ENCODE peak calls at places on chromosomes 5 and 9, in five cellular contexts. U is cardiac muscle cell; W is right lobe of liver; V is Panc1; G is CD8-positive, alpha-beta T cell. B is an unnamed sample.

GRCh38 chr5:80369521-80369920 is 38.3 kb upstream of the ZFYVE16 start:
- DNase-seq in U (no peak), W (no peak), V (no peak), G (no peak), B (no peak)

GRCh38 chr5:175823731-175824525 is 47.5 kb upstream of the CPLX2 start:
- DNase-seq in U (peak; percentile 35), W (no peak), V (no peak), G (no peak), B (no peak)

GRCh38 chr9:5953743-5954707 is 61.4 kb downstream of the RANBP6 start:
- DNase-seq in U (peak; percentile 24), W (no peak), V (no peak), G (no peak), B (no peak)

GRCh38 chr9:87751869-87752268 is 25.9 kb downstream of the CTSL start:
- DNase-seq in U (peak; percentile 24), W (no peak), V (no peak), G (no peak), B (no peak)

GRCh38 chr5:178083942-178084341 is 29.4 kb upstream of the N4BP3 start:
- DNase-seq in U (no peak), W (no peak), V (no peak), G (no peak), B (no peak)

GRCh38 chr5:122385786-122386185 is 73.7 kb downstream of the SNCAIP start:
- DNase-seq in U (no peak), W (no peak), V (no peak), G (no peak), B (no peak)

GRCh38 chr5:32443145-32443540 is 1.4 kb downstream of the ZFR start:
- DNase-seq in U (no peak), W (no peak), V (no peak), G (no peak), B (peak; percentile 10)

GRCh38 chr5:148314187-148314586 is 2.0 kb downstream of the SPINK7 start:
- DNase-seq in U (no peak), W (no peak), V (no peak), G (no peak), B (no peak)

GRCh38 chr5:3075309-3075708 is 323.8 kb upstream of the IRX2 start:
- DNase-seq in U (no peak), W (no peak), V (no peak), G (no peak), B (no peak)

GRCh38 chr5:93735378-93735777 is 6.0 kb downstream of the POU5F2 start:
- DNase-seq in U (no peak), W (no peak), V (no peak), G (no peak), B (no peak)

GRCh38 chr9:121672213-121672612 is 20.8 kb downstream of the DAB2IP start:
- DNase-seq in U (no peak), W (no peak), V (no peak), G (no peak), B (no peak)

GRCh38 chr9:133058051-133058450 is 3.7 kb upstream of the CEL start:
- DNase-seq in U (no peak), W (no peak), V (no peak), G (no peak), B (no peak)

GRCh38 chr5:40278881-40279280 is 400.8 kb upstream of the PTGER4 start:
- DNase-seq in U (no peak), W (no peak), V (no peak), G (no peak), B (no peak)

GRCh38 chr5:168578506-168579205 is 512 bp downstream of the PANK3 start:
- DNase-seq in U (no peak), W (no peak), V (peak; percentile 25), G (peak; percentile 1), B (no peak)

GRCh38 chr5:96718635-96719077 is 56.5 kb downstream of the CAST start:
- DNase-seq in U (no peak), W (no peak), V (no peak), G (no peak), B (no peak)

GRCh38 chr5:33611882-33612281 is 171.1 kb downstream of the TARS1 start:
- DNase-seq in U (no peak), W (no peak), V (no peak), G (no peak), B (no peak)

GRCh38 chr9:136309101-136309801 is 5.4 kb upstream of the CCDC187 start:
- DNase-seq in U (no peak), W (no peak), V (no peak), G (no peak), B (no peak)

GRCh38 chr9:123091459-123091858 is 58.0 kb downstream of the GPR21 start:
- DNase-seq in U (no peak), W (no peak), V (no peak), G (no peak), B (no peak)

GRCh38 chr5:159181152-159181551 is 28.2 kb downstream of the RNF145 start:
- DNase-seq in U (no peak), W (no peak), V (no peak), G (no peak), B (no peak)

GRCh38 chr5:138303365-138303764 is 28.2 kb downstream of the CDC25C start:
- DNase-seq in U (no peak), W (peak; percentile 6), V (no peak), G (no peak), B (no peak)

GRCh38 chr5:86909896-86910295 is 292.2 kb downstream of the COX7C start:
- DNase-seq in U (no peak), W (no peak), V (peak; percentile 10), G (no peak), B (no peak)

GRCh38 chr5:36874465-36874864 is 2.1 kb upstream of the NIPBL start:
- DNase-seq in U (peak; percentile 3), W (no peak), V (no peak), G (no peak), B (no peak)

GRCh38 chr9:98146101-98146991 is 27.3 kb upstream of the TRIM14 start:
- DNase-seq in U (no peak), W (peak; percentile 96), V (no peak), G (no peak), B (no peak)

GRCh38 chr9:111965566-111966019 is 69.0 kb downstream of the UGCG start:
- DNase-seq in U (no peak), W (no peak), V (peak; percentile 83), G (no peak), B (no peak)

GRCh38 chr9:72675586-72675985 is 154.2 kb downstream of the TMC1 start:
- DNase-seq in U (no peak), W (no peak), V (no peak), G (no peak), B (no peak)

GRCh38 chr9:3370715-3371114 is 155.1 kb downstream of the RFX3 start:
- DNase-seq in U (no peak), W (no peak), V (no peak), G (no peak), B (no peak)

GRCh38 chr9:27468450-27469110 is 55.5 kb upstream of the IFNK start:
- DNase-seq in U (no peak), W (no peak), V (no peak), G (no peak), B (no peak)

GRCh38 chr5:113909782-113910181 is 396.3 kb downstream of the YTHDC2 start:
- DNase-seq in U (peak; percentile 36), W (no peak), V (no peak), G (no peak), B (no peak)

GRCh38 chr5:51476456-51476855 is 93.2 kb downstream of the ISL1 start:
- DNase-seq in U (no peak), W (no peak), V (no peak), G (no peak), B (no peak)

GRCh38 chr9:99137225-99137624 is 32.3 kb downstream of the TGFBR1 start:
- DNase-seq in U (no peak), W (no peak), V (no peak), G (no peak), B (no peak)

GRCh38 chr5:156094001-156094400 is 233.0 kb upstream of the SGCD start:
- DNase-seq in U (peak; percentile 23), W (no peak), V (no peak), G (no peak), B (no peak)

GRCh38 chr5:159469496-159470370 is 139.4 kb upstream of the IL12B start:
- DNase-seq in U (no peak), W (no peak), V (no peak), G (no peak), B (peak; percentile 24)

GRCh38 chr9:95505676-95506437 is 10.9 kb downstream of the PTCH1 start:
- DNase-seq in U (peak; percentile 87), W (peak; percentile 51), V (no peak), G (no peak), B (no peak)

GRCh38 chr5:169183581-169183980 is 117.4 kb downstream of the SLIT3 start:
- DNase-seq in U (no peak), W (no peak), V (no peak), G (no peak), B (no peak)

DNA sequence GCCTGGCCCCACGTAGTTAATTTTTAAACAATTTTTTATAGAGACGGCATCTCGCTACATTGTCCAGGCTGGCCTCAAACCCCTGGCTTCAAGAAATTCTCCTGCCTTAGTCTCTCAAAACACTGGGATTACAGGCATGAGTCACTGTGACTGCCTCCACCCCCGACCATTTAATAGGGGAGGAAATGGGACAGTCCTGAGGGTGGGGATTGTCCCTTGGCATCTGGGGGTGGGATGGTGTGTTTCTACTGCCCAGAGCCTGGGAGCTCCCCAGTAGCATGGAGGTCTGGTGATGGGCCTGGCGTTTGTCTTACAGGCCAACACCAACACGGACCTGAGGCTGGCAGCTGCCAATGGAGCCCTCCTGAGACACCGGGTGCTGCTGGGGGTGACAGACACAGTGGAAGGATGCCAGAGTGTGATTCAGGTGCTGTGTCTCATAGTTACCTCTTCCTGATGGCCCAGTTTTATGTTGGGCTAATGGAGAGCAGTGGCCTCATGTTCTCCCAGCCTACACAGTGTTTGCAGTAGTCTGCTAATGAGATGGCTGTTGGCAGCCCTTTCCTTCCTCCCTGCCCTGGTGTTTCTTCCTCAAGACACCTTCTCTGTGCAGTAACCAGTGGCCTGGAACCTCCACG is 22.5 kb downstream of the TMEM268 start:
- DNase-seq in U (no peak), W (no peak), V (no peak), G (no peak), B (no peak)
- H3K36me3 ChIP-seq in U (no peaks in the 10 kb centered on the region), W (peaks cover 13% of the 10 kb centered on the region), V (no peaks in the 10 kb centered on the region), G (peaks cover 42% of the 10 kb centered on the region), B (peaks cover 55% of the 10 kb centered on the region)

GRCh38 chr5:16671208-16671607 is 54.4 kb upstream of the RETREG1 start:
- DNase-seq in U (no peak), W (no peak), V (no peak), G (no peak), B (no peak)
- H3K36me3 ChIP-seq in U (peaks cover 22% of the 10 kb centered on the region), W (no peaks in the 10 kb centered on the region), V (peaks cover 12% of the 10 kb centered on the region), G (no peaks in the 10 kb centered on the region), B (no peaks in the 10 kb centered on the region)

GRCh38 chr9:135130266-135130976 is 43.0 kb downstream of the OLFM1 start:
- DNase-seq in U (no peak), W (no peak), V (no peak), G (no peak), B (no peak)
- H3K36me3 ChIP-seq in U (no peaks in the 10 kb centered on the region), W (no peaks in the 10 kb centered on the region), V (no peaks in the 10 kb centered on the region), G (no peaks in the 10 kb centered on the region), B (no peaks in the 10 kb centered on the region)

DNA sequence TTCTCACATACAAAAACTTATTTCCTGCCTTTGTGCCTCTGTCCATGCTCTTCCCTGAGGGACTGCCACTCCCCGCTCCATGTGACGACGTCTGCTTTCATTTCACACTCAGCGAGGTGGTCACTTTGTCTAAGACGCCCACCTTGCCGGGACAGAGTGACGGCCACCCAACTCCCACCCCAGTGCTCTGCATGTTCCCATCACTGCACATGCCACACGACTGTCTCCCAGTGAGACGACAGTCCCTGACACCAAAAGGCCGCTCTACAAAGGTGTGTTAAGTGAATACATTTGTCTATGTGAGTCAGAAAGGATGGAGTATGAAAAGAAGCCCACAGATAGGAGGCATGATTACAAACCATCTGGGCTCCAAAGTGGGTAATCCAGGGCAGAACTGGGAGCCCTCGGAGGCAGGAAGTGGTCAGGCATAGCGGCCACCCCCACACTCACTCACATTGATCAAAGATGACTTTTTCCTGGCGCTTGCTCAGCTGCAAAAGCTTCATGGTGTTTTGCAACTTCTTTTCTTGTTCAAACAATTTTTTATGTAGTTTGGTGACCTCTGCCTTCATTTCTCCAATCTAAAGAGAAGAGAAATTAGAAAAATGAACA is 185.8 kb downstream of the CDK5RAP2 start:
- DNase-seq in U (no peak), W (peak; percentile 77), V (no peak), G (no peak), B (no peak)
- H3K36me3 ChIP-seq in U (peaks cover 31% of the 10 kb centered on the region), W (no peaks in the 10 kb centered on the region), V (peaks cover 2% of the 10 kb centered on the region), G (peaks cover 53% of the 10 kb centered on the region), B (peaks cover 90% of the 10 kb centered on the region)